ENCODE peak calls at places on chromosome 22, in six cellular contexts. K is stimulated activated CD4-positive, alpha-beta T cell treated with anti-CD3 and anti-CD28 coated beads, Interleukin-12 subunit alpha, Interleukin-12 subunit beta, amount 100 ng/mL, for 24 hours; S is H54; C is hepatic stellate cell; L is cardiac muscle cell; R is Panc1. Q is an unnamed sample.

GRCh38 chr22:26426924-26427323 is 2.1 kb upstream of the ASPHD2 start:
- DNase-seq in K (no peak), S (no peak), C (no peak), L (no peak), R (no peak), Q (no peak)

GRCh38 chr22:50182176-50183081 is 3.3 kb upstream of the TRABD start:
- DNase-seq in K (no peak), S (no peak), C (no peak), L (no peak), R (no peak), Q (no peak)

GRCh38 chr22:27654536-27655445 is 146.8 kb downstream of the MN1 start:
- DNase-seq in K (no peak), S (no peak), C (no peak), L (no peak), R (no peak), Q (no peak)

GRCh38 chr22:31933406-31933805 is 10.9 kb upstream of the YWHAH start:
- DNase-seq in K (no peak), S (no peak), C (no peak), L (no peak), R (no peak), Q (no peak)

GRCh38 chr22:40235418-40235817 is 57.7 kb downstream of the TNRC6B start:
- DNase-seq in K (no peak), S (no peak), C (no peak), L (no peak), R (no peak), Q (peak)

GRCh38 chr22:30221121-30221992 is 25.2 kb downstream of the LIF start:
- DNase-seq in K (no peak), S (no peak), C (no peak), L (no peak), R (no peak), Q (no peak)

GRCh38 chr22:19064354-19065054 is 57.7 kb downstream of the DGCR2 start:
- DNase-seq in K (no peak), S (no peak), C (no peak), L (no peak), R (no peak), Q (no peak)

GRCh38 chr22:38284042-38284402 is 11.2 kb upstream of the TMEM184B start:
- DNase-seq in K (no peak), S (no peak), C (peak), L (no peak), R (no peak), Q (peak)

GRCh38 chr22:24466831-24467249 is 28.3 kb upstream of the UPB1 start:
- DNase-seq in K (no peak), S (no peak), C (peak), L (peak), R (no peak), Q (peak)

GRCh38 chr22:25448435-25449051 is 115.9 kb upstream of the GRK3 start:
- DNase-seq in K (no peak), S (no peak), C (peak), L (peak), R (no peak), Q (peak)

GRCh38 chr22:46064236-46064965 is 85.9 kb upstream of the PPARA start:
- DNase-seq in K (no peak), S (no peak), C (no peak), L (no peak), R (no peak), Q (no peak)

Q was measured in AG08395.